ENCODE peak calls at places on chromosomes 2 and 18, in four cellular contexts. L, E, P and W are unnamed samples.

GRCh38 chr18:26867471-26867870 is 2.0 kb upstream of the AQP4 start:
- DNase-seq in E (no peak), L (no peak), P (no peak), W (no peak)

GRCh38 chr2:11628675-11629074 is 41.3 kb downstream of the NTSR2 start:
- DNase-seq in P (no peak), E (no peak), L (no peak), W (no peak)

GRCh38 chr2:223945755-223946154 is 620 bp upstream of the WDFY1 start:
- DNase-seq in P (no peak), E (no peak), L (no peak), W (no peak)

GRCh38 chr18:57585421-57585820 is 1.1 kb downstream of the FECH start:
- DNase-seq in P (no peak), E (no peak), L (no peak), W (no peak)

GRCh38 chr2:45182667-45183620 is 173.7 kb upstream of the SIX2 start:
- DNase-seq in L (no peak), E (no peak), P (peak; percentile 74), W (no peak)

GRCh38 chr2:31414601-31415241 is at the start of gene XDH:
- DNase-seq in P (no peak), E (no peak), L (no peak), W (no peak)

GRCh38 chr2:196275646-196276352 is 104.4 kb upstream of the STK17B start:
- DNase-seq in E (no peak), P (no peak), L (no peak), W (no peak)

GRCh38 chr18:56647071-56647470 is 4.1 kb upstream of the WDR7 start:
- DNase-seq in L (no peak), P (no peak), E (no peak), W (no peak)

GRCh38 chr2:11481426-11481788 is 15.4 kb upstream of the E2F6 start:
- DNase-seq in E (no peak), L (no peak), P (no peak), W (no peak)

GRCh38 chr2:15073639-15074038 is 441.1 kb downstream of the LRATD1 start:
- DNase-seq in L (no peak), P (no peak), E (no peak), W (no peak)

GRCh38 chr2:26784570-26785234 is 1.2 kb upstream of the CENPA start:
- DNase-seq in L (no peak), E (no peak), P (no peak), W (no peak)

GRCh38 chr2:5689790-5690189 is 2.4 kb upstream of the SOX11 start:
- DNase-seq in L (no peak), E (no peak), P (no peak), W (no peak)

GRCh38 chr2:404581-404980 is 116.7 kb upstream of the ALKAL2 start:
- DNase-seq in E (no peak), L (no peak), P (peak; percentile 72), W (no peak)

GRCh38 chr2:122411231-122411630 is 655.8 kb downstream of the TSN start:
- DNase-seq in E (no peak), L (no peak), P (no peak), W (no peak)

GRCh38 chr18:6607348-6607747 is 122.2 kb upstream of the ARHGAP28 start:
- DNase-seq in E (no peak), L (no peak), P (no peak), W (peak; percentile 21)

GRCh38 chr2:229586746-229587705 is 127.3 kb downstream of the DNER start:
- DNase-seq in E (peak; percentile 51), P (no peak), L (peak; percentile 96), W (peak; percentile 67)

GRCh38 chr18:46676162-46676830 is 19.3 kb upstream of the LOXHD1 start:
- DNase-seq in E (no peak), P (no peak), L (no peak), W (no peak)

GRCh38 chr18:31548825-31549224 is 42.9 kb upstream of the TTR start:
- DNase-seq in L (no peak), E (no peak), P (no peak), W (no peak)

GRCh38 chr2:120238728-120239487 is 13.7 kb upstream of the RALB start:
- DNase-seq in E (no peak), L (no peak), P (no peak), W (no peak)

GRCh38 chr18:29549759-29550158 is 1372.8 kb upstream of the CDH2 start:
- DNase-seq in P (no peak), L (no peak), E (no peak), W (no peak)

GRCh38 chr2:85678794-85679672 is 11.0 kb upstream of the SFTPB start:
- DNase-seq in E (peak; percentile 80), L (peak; percentile 83), P (no peak), W (peak; percentile 91)

GRCh38 chr2:11239718-11240462 is 84.6 kb downstream of the SLC66A3 start:
- DNase-seq in P (no peak), L (no peak), E (no peak), W (no peak)

GRCh38 chr18:39274535-39274934 is 1708.9 kb upstream of the CELF4 start:
- DNase-seq in P (no peak), E (no peak), L (no peak), W (no peak)

GRCh38 chr2:40642261-40642660 is 190.4 kb upstream of the SLC8A1 start:
- DNase-seq in E (no peak), P (no peak), L (no peak), W (no peak)

GRCh38 chr2:9483107-9483506 is 8.8 kb downstream of the IAH1 start:
- DNase-seq in E (no peak), P (no peak), L (no peak), W (no peak)

GRCh38 chr2:28250006-28250405 is 142.7 kb upstream of the FOSL2 start:
- DNase-seq in L (no peak), E (no peak), P (no peak), W (no peak)

GRCh38 chr2:224650815-224651439 is 65.2 kb downstream of the CCDC195 start:
- DNase-seq in L (peak; percentile 91), E (peak; percentile 29), P (no peak), W (peak; percentile 28)

GRCh38 chr2:183019718-183020442 is 18.4 kb downstream of the NCKAP1 start:
- DNase-seq in P (no peak), L (no peak), E (no peak), W (no peak)

GRCh38 chr2:238473014-238473413 is 46.3 kb downstream of the ASB1 start:
- DNase-seq in L (no peak), P (no peak), E (no peak), W (no peak)

GRCh38 chr2:191593622-191594416 is 84.1 kb upstream of the NABP1 start:
- DNase-seq in P (no peak), L (no peak), E (no peak), W (no peak)

GRCh38 chr2:25165992-25166618 is 2.3 kb downstream of the POMC start:
- DNase-seq in E (peak; percentile 78), P (no peak), L (peak; percentile 75), W (no peak)

GRCh38 chr18:78875998-78876650 is 103.5 kb upstream of the SALL3 start:
- DNase-seq in L (no peak), E (no peak), P (peak; percentile 75), W (no peak)

GRCh38 chr2:96531872-96532505 is 4.6 kb upstream of the ARID5A start:
- DNase-seq in L (peak; percentile 87), P (peak; percentile 98), E (peak; percentile 33), W (peak; percentile 96)

GRCh38 chr2:229768235-229768634 is 53.9 kb upstream of the DNER start:
- DNase-seq in E (no peak), P (no peak), L (no peak), W (no peak)

GRCh38 chr18:9643549-9643948 is 29.2 kb upstream of the PPP4R1 start:
- DNase-seq in E (no peak), P (no peak), L (peak; percentile 96), W (peak; percentile 27)

GRCh38 chr2:109284816-109285215 is 155.8 kb downstream of the SH3RF3 start:
- DNase-seq in E (no peak), P (no peak), L (no peak), W (no peak)

DNA sequence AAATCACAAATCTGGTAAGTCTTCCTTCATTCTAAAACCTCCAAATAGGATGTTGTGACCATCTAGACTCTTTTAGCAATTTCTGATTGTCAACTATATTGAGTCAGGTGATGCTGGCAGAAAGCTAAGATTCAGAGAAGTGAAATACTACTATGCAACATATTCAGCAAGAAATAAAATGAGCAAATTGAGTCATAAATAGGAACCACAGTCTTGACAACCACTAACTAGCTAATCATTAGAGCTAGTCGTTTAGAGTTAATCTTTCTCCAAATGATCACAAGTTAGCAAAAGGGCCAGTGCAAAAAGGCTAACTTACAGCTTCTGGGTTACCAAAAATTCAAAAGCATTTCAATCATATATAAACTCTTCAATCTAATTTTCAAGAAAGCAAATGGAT is 54.5 kb downstream of the ROCK1 start:
- DNase-seq in P (no peak), L (no peak), E (no peak), W (no peak)
- TF ChIP-seq POLR2AphosphoS5 in P (no peak), L (no peak), E (no peak), W (no peak)

DNA sequence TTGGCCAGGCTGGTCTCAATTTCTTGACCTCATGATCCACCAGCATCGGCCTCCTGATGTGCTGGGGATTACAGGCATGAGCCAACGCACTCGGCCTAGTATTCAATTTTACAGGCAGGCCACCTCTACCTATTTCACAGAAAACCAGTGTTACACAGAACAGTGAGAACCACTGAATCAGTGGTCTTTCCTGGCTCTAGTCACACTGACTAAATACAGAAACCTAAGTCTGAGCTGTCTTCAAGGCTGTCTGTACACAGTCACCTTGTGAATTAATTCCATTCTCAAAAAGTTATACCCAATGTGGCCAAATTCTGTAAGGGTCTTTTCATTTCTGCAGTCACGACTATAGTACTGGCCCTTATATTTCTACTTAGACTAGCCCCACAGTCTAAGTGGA is 3.5 kb downstream of the RNF149 start:
- DNase-seq in E (no peak), L (no peak), P (no peak), W (no peak)
- H3K4me3 ChIP-seq in E (no peak overlapping the region), L (no peak overlapping the region), P (no peak overlapping the region), W (no peak overlapping the region)

GRCh38 chr18:63604791-63605567 is 17.8 kb downstream of the SERPINB13 start:
- DNase-seq in L (no peak), E (no peak), P (no peak), W (no peak)
- TF ChIP-seq POLR2AphosphoS5 in L (no peak), E (no peak), P (no peak), W (no peak)

DNA sequence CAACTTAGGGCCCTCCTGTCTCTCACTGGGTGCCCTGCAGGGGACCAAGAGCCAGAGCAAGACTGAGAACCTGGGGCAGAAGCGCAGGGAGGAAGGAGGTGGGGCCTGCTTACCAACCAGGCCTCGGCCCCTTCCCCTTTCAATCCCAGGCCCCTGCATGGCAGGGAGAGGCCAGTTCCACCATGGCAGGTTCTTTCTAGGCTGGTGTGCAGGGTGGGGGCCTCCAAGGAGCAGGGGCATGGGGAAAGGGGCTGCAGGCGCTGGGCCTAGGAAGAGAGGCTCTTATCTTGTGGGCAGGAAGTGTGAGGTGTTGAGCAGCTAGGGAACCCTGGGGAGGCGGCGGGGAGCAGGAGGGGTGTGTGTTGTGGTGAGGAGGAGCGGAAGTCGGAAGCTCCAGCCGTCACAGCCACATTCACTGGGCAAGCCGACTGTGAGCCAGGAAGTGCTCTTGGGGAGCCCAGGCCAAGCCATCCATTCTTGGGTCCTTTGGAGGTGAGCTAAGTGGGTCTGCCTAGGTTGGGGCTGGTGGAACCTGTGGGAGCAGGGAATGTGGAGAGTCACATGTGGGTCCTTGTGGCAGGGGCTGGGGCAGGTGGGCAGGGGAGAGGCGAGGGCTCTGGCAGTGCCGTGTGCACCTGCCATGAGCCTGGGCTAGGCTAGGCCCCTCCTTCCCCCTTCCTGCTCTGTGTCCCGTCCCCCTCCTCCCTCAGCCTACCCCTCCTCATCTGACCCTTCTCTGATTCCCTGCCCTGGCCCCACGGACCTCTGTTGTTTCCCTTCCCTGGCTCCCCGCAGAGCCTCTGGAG is at the start of gene PSD4:
- DNase-seq in L (no peak), P (no peak), E (peak; percentile 97), W (no peak)
- H3K4me3 ChIP-seq in L (no peak within 1 kb of the TSS), P (no peak within 1 kb of the TSS), E (peak within 1 kb of the TSS; percentile 85), W (peak within 1 kb of the TSS; percentile 0)